ENCODE peak calls at places on chromosomes 12 and 14, in six cellular contexts. One of them, this sample, is unnamed.

GRCh38 chr12:110694330-110694891 is 5.5 kb upstream of the HVCN1 start:
- DNase-seq in GM23248: no peak
- DNase-seq in neural progenitor cell: no peak
- DNase-seq in MM.1S: no peak
- DNase-seq in HCT116: no peak
- DNase-seq in GM23338: no peak
- DNase-seq in this sample: no peak

GRCh38 chr12:70645494-70646317 is 8.5 kb upstream of the PTPRB start:
- DNase-seq in GM23248: peak
- DNase-seq in GM23338: peak
- DNase-seq in MM.1S: peak
- DNase-seq in neural progenitor cell: no peak
- DNase-seq in HCT116: peak
- DNase-seq in this sample: no peak

GRCh38 chr12:26783133-26783531 is 49.9 kb downstream of the ITPR2 start:
- DNase-seq in GM23338: no peak
- DNase-seq in HCT116: no peak
- DNase-seq in GM23248: no peak
- DNase-seq in neural progenitor cell: no peak
- DNase-seq in MM.1S: no peak
- DNase-seq in this sample: no peak

GRCh38 chr12:124413401-124413800 is 118.5 kb downstream of the RFLNA start:
- DNase-seq in GM23248: no peak
- DNase-seq in HCT116: no peak
- DNase-seq in GM23338: no peak
- DNase-seq in MM.1S: no peak
- DNase-seq in neural progenitor cell: no peak
- DNase-seq in this sample: no peak

GRCh38 chr12:71661977-71662522 is 1.6 kb downstream of the ZFC3H1 start:
- DNase-seq in MM.1S: no peak
- DNase-seq in GM23248: peak
- DNase-seq in GM23338: no peak
- DNase-seq in HCT116: no peak
- DNase-seq in neural progenitor cell: no peak
- DNase-seq in this sample: no peak

GRCh38 chr12:19138551-19139344 is 9.2 kb downstream of the PLEKHA5 start:
- DNase-seq in neural progenitor cell: peak
- DNase-seq in GM23248: peak
- DNase-seq in HCT116: no peak
- DNase-seq in GM23338: no peak
- DNase-seq in MM.1S: no peak
- DNase-seq in this sample: no peak

GRCh38 chr12:3135522-3136461 is 58.6 kb downstream of the TSPAN9 start:
- DNase-seq in MM.1S: peak
- DNase-seq in neural progenitor cell: peak
- DNase-seq in GM23338: peak
- DNase-seq in HCT116: peak
- DNase-seq in GM23248: peak
- DNase-seq in this sample: peak

GRCh38 chr12:104011265-104011664 is 38.7 kb downstream of the GLT8D2 start:
- DNase-seq in neural progenitor cell: no peak
- DNase-seq in GM23338: no peak
- DNase-seq in HCT116: peak
- DNase-seq in MM.1S: no peak
- DNase-seq in GM23248: peak
- DNase-seq in this sample: no peak

GRCh38 chr14:68380304-68380840 is 412.5 kb downstream of the ZFP36L1 start:
- DNase-seq in MM.1S: peak
- DNase-seq in GM23248: peak
- DNase-seq in neural progenitor cell: no peak
- DNase-seq in HCT116: no peak
- DNase-seq in GM23338: no peak
- DNase-seq in this sample: no peak

GRCh38 chr12:118307069-118307954 is 65.4 kb downstream of the TAOK3 start:
- DNase-seq in GM23248: peak
- DNase-seq in neural progenitor cell: no peak
- DNase-seq in MM.1S: no peak
- DNase-seq in HCT116: no peak
- DNase-seq in GM23338: no peak
- DNase-seq in this sample: no peak

GRCh38 chr12:80142640-80143039 is 43.3 kb downstream of the OTOGL start:
- DNase-seq in GM23338: no peak
- DNase-seq in MM.1S: no peak
- DNase-seq in GM23248: no peak
- DNase-seq in neural progenitor cell: no peak
- DNase-seq in HCT116: no peak
- DNase-seq in this sample: no peak

GRCh38 chr14:23078692-23079116 is 16.2 kb downstream of the ACIN1 start:
- DNase-seq in GM23338: no peak
- DNase-seq in neural progenitor cell: no peak
- DNase-seq in MM.1S: no peak
- DNase-seq in GM23248: peak
- DNase-seq in HCT116: no peak
- DNase-seq in this sample: no peak

GRCh38 chr14:53668861-53669260 is 287.8 kb downstream of the BMP4 start:
- DNase-seq in MM.1S: no peak
- DNase-seq in GM23248: no peak
- DNase-seq in HCT116: no peak
- DNase-seq in GM23338: no peak
- DNase-seq in neural progenitor cell: no peak
- DNase-seq in this sample: no peak

GRCh38 chr12:124827588-124828184 is 36.0 kb downstream of the SCARB1 start:
- DNase-seq in MM.1S: no peak
- DNase-seq in HCT116: no peak
- DNase-seq in neural progenitor cell: no peak
- DNase-seq in GM23248: no peak
- DNase-seq in GM23338: no peak
- DNase-seq in this sample: no peak

GRCh38 chr12:122740351-122740750 is 9.7 kb upstream of the HCAR1 start:
- DNase-seq in neural progenitor cell: no peak
- DNase-seq in HCT116: no peak
- DNase-seq in GM23248: peak
- DNase-seq in MM.1S: no peak
- DNase-seq in GM23338: peak
- DNase-seq in this sample: no peak

GRCh38 chr14:88242426-88242825 is 80.6 kb downstream of the KCNK10 start:
- DNase-seq in GM23248: no peak
- DNase-seq in HCT116: no peak
- DNase-seq in GM23338: no peak
- DNase-seq in MM.1S: no peak
- DNase-seq in neural progenitor cell: no peak
- DNase-seq in this sample: no peak

GRCh38 chr14:70788893-70789292 is 20.4 kb downstream of the MAP3K9 start:
- DNase-seq in GM23248: no peak
- DNase-seq in HCT116: no peak
- DNase-seq in neural progenitor cell: no peak
- DNase-seq in GM23338: no peak
- DNase-seq in MM.1S: no peak
- DNase-seq in this sample: no peak

GRCh38 chr12:32025906-32026305 is 66.7 kb downstream of the RESF1 start:
- DNase-seq in MM.1S: peak
- DNase-seq in neural progenitor cell: no peak
- DNase-seq in GM23338: no peak
- DNase-seq in GM23248: no peak
- DNase-seq in HCT116: no peak
- DNase-seq in this sample: peak

GRCh38 chr14:26394114-26394855 is 203.5 kb downstream of the NOVA1 start:
- DNase-seq in HCT116: no peak
- DNase-seq in neural progenitor cell: peak
- DNase-seq in GM23338: peak
- DNase-seq in GM23248: peak
- DNase-seq in MM.1S: no peak
- DNase-seq in this sample: no peak

GRCh38 chr12:125111403-125111802 is 46.2 kb downstream of the AACS start:
- DNase-seq in GM23338: no peak
- DNase-seq in GM23248: peak
- DNase-seq in HCT116: no peak
- DNase-seq in neural progenitor cell: no peak
- DNase-seq in MM.1S: no peak
- DNase-seq in this sample: no peak

GRCh38 chr14:57979376-57980048 is 113.6 kb upstream of the SLC35F4 start:
- DNase-seq in GM23338: no peak
- DNase-seq in HCT116: no peak
- DNase-seq in neural progenitor cell: no peak
- DNase-seq in MM.1S: no peak
- DNase-seq in GM23248: no peak
- DNase-seq in this sample: no peak

GRCh38 chr14:22448905-22449611 is 140.0 kb downstream of the DAD1 start:
- DNase-seq in GM23248: peak
- DNase-seq in MM.1S: no peak
- DNase-seq in GM23338: no peak
- DNase-seq in neural progenitor cell: no peak
- DNase-seq in HCT116: no peak
- DNase-seq in this sample: peak

GRCh38 chr12:53499261-53500118 is at the start of gene MAP3K12:
- DNase-seq in GM23338: peak
- DNase-seq in HCT116: no peak
- DNase-seq in MM.1S: peak
- DNase-seq in GM23248: peak
- DNase-seq in neural progenitor cell: peak
- DNase-seq in this sample: peak

GRCh38 chr14:66483322-66483721 is 2.8 kb upstream of the CCDC196 start:
- DNase-seq in GM23248: peak
- DNase-seq in neural progenitor cell: no peak
- DNase-seq in GM23338: no peak
- DNase-seq in HCT116: no peak
- DNase-seq in MM.1S: no peak
- DNase-seq in this sample: no peak

GRCh38 chr14:23569443-23570151 is 2.0 kb upstream of the AP1G2 start:
- DNase-seq in GM23248: peak
- DNase-seq in MM.1S: no peak
- DNase-seq in neural progenitor cell: peak
- DNase-seq in GM23338: peak
- DNase-seq in HCT116: peak
- DNase-seq in this sample: no peak

GRCh38 chr12:46152456-46152855 is 116.4 kb downstream of the SLC38A1 start:
- DNase-seq in neural progenitor cell: peak
- DNase-seq in HCT116: no peak
- DNase-seq in GM23248: no peak
- DNase-seq in GM23338: no peak
- DNase-seq in MM.1S: no peak
- DNase-seq in this sample: no peak

GRCh38 chr12:118689793-118690192 is 291.5 kb upstream of the SRRM4 start:
- DNase-seq in GM23248: no peak
- DNase-seq in HCT116: no peak
- DNase-seq in MM.1S: no peak
- DNase-seq in neural progenitor cell: peak
- DNase-seq in GM23338: no peak
- DNase-seq in this sample: no peak

GRCh38 chr14:96635850-96636249 is 133.7 kb downstream of the PAPOLA start:
- DNase-seq in neural progenitor cell: no peak
- DNase-seq in GM23248: no peak
- DNase-seq in GM23338: no peak
- DNase-seq in MM.1S: no peak
- DNase-seq in HCT116: no peak
- DNase-seq in this sample: no peak

GRCh38 chr12:104413330-104413729 is 43.4 kb upstream of the CHST11 start:
- DNase-seq in GM23248: no peak
- DNase-seq in HCT116: no peak
- DNase-seq in MM.1S: no peak
- DNase-seq in neural progenitor cell: no peak
- DNase-seq in GM23338: no peak
- DNase-seq in this sample: no peak

GRCh38 chr14:85580536-85581165 is 50.7 kb downstream of the FLRT2 start:
- DNase-seq in GM23248: no peak
- DNase-seq in HCT116: no peak
- DNase-seq in MM.1S: no peak
- DNase-seq in neural progenitor cell: no peak
- DNase-seq in GM23338: no peak
- DNase-seq in this sample: no peak
- TF ChIP-seq EZH2phosphoT487 in GM23248: no peak
- TF ChIP-seq EZH2phosphoT487 in HCT116: no peak
- TF ChIP-seq EZH2phosphoT487 in MM.1S: no peak
- TF ChIP-seq EZH2phosphoT487 in neural progenitor cell: no peak
- TF ChIP-seq EZH2phosphoT487 in GM23338: no peak
- TF ChIP-seq EZH2phosphoT487 in this sample: no peak

GRCh38 chr14:43022094-43022800 is 1415.6 kb downstream of the LRFN5 start:
- DNase-seq in GM23338: no peak
- DNase-seq in GM23248: no peak
- DNase-seq in HCT116: no peak
- DNase-seq in neural progenitor cell: no peak
- DNase-seq in MM.1S: no peak
- DNase-seq in this sample: no peak
- TF ChIP-seq EZH2phosphoT487 in GM23338: no peak
- TF ChIP-seq EZH2phosphoT487 in GM23248: no peak
- TF ChIP-seq EZH2phosphoT487 in HCT116: no peak
- TF ChIP-seq EZH2phosphoT487 in neural progenitor cell: no peak
- TF ChIP-seq EZH2phosphoT487 in MM.1S: no peak
- TF ChIP-seq EZH2phosphoT487 in this sample: no peak

GRCh38 chr12:89448951-89449371 is 75.6 kb downstream of the GALNT4 start:
- DNase-seq in MM.1S: no peak
- DNase-seq in HCT116: no peak
- DNase-seq in neural progenitor cell: no peak
- DNase-seq in GM23248: peak
- DNase-seq in GM23338: no peak
- DNase-seq in this sample: no peak
- TF ChIP-seq EZH2phosphoT487 in MM.1S: no peak
- TF ChIP-seq EZH2phosphoT487 in HCT116: no peak
- TF ChIP-seq EZH2phosphoT487 in neural progenitor cell: no peak
- TF ChIP-seq EZH2phosphoT487 in GM23248: no peak
- TF ChIP-seq EZH2phosphoT487 in GM23338: no peak
- TF ChIP-seq EZH2phosphoT487 in this sample: no peak

DNA sequence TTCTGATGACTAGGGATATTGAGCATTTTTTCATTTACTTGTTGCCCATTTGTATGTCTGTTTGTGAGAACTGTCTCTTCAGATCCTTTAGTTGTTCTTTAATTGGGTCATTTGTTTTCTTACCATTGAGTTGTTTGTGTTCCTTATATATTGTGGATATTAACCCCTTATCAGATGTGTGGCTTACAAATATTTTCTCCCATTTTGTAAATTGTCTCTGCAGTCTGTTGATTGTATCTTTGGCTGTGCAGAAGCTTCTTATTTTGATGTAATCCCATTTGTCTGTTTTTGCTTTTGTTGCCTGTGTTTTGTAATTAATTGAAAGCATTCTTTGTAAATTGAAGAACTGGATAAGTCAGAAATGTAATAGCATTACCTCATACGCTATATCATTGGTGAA is 459.1 kb upstream of the FOXG1 start:
- DNase-seq in neural progenitor cell: no peak
- DNase-seq in MM.1S: no peak
- DNase-seq in GM23248: no peak
- DNase-seq in GM23338: no peak
- DNase-seq in HCT116: no peak
- DNase-seq in this sample: no peak
- TF ChIP-seq EZH2phosphoT487 in neural progenitor cell: no peak
- TF ChIP-seq EZH2phosphoT487 in MM.1S: no peak
- TF ChIP-seq EZH2phosphoT487 in GM23248: no peak
- TF ChIP-seq EZH2phosphoT487 in GM23338: no peak
- TF ChIP-seq EZH2phosphoT487 in HCT116: no peak
- TF ChIP-seq EZH2phosphoT487 in this sample: no peak

DNA sequence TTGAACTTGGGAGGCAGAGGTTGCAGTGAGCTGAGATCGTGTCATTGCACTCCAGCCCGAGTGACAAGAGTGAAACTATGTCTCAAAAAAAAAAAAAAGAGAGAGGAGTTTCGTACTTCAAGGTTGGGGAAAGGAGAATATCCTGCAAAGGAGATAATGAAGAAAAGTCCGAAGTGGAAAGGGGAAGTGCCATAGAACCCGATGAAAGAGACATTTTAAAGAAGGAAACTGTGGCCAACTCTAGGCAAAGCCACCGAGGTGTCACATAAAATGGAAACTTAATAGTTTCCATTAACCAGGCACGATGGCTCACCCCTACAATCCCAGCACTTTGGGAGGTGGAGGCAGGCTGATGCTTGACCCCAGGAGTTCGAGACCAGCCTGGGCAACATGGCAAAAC is 15.0 kb upstream of the LTBP2 start:
- DNase-seq in neural progenitor cell: no peak
- DNase-seq in GM23248: no peak
- DNase-seq in GM23338: no peak
- DNase-seq in HCT116: no peak
- DNase-seq in MM.1S: no peak
- DNase-seq in this sample: no peak
- TF ChIP-seq EZH2phosphoT487 in neural progenitor cell: no peak
- TF ChIP-seq EZH2phosphoT487 in GM23248: no peak
- TF ChIP-seq EZH2phosphoT487 in GM23338: no peak
- TF ChIP-seq EZH2phosphoT487 in HCT116: no peak
- TF ChIP-seq EZH2phosphoT487 in MM.1S: no peak
- TF ChIP-seq EZH2phosphoT487 in this sample: no peak